ENCODE peak calls at places on chromosome X, in ten cellular contexts. T is lower lobe of right lung, O is AG04449, J is fibroblast of lung, Q is vagina, Y is hepatocyte, V is tibial nerve, N is tibial artery, F is astrocyte of the spinal cord, H is endodermal cell. B is an unnamed sample.
A peak's percentile ranks its signal among the peaks of the same experiment; 100 is the strongest.

GRCh38 chrX:143429021-143429570 is 88.2 kb downstream of the SPANXN3 start:
- DNase-seq in O (no peak), T (no peak), F (peak; percentile 9), Y (no peak), H (no peak), Q (no peak), N (no peak), V (no peak), J (no peak), B (no peak)

GRCh38 chrX:107450823-107451509 is 1.5 kb downstream of the FRMPD3 start:
- DNase-seq in J (no peak), O (no peak), F (no peak), T (no peak), N (no peak), Y (peak; percentile 40), V (no peak), Q (no peak), H (peak; percentile 94), B (no peak)

GRCh38 chrX:11499076-11500044 is 166.4 kb downstream of the ARHGAP6 start:
- DNase-seq in T (no peak), F (peak; percentile 78), Q (no peak), Y (peak; percentile 34), H (no peak), O (peak; percentile 36), V (no peak), J (peak; percentile 78), N (no peak), B (no peak)

GRCh38 chrX:117851025-117851424 is 265.6 kb downstream of the KLHL13 start:
- DNase-seq in T (no peak), Q (no peak), H (no peak), F (no peak), J (no peak), N (no peak), V (no peak), O (no peak), Y (no peak), B (no peak)

GRCh38 chrX:24694825-24695224 is 1.1 kb downstream of the POLA1 start:
- DNase-seq in T (no peak), O (no peak), V (no peak), Y (no peak), N (no peak), J (no peak), H (no peak), F (no peak), Q (no peak), B (no peak)

GRCh38 chrX:110066488-110067225 is 63.7 kb downstream of the TMEM164 start:
- DNase-seq in F (no peak), Y (no peak), J (no peak), V (no peak), Q (no peak), H (no peak), N (no peak), T (no peak), O (no peak), B (no peak)

GRCh38 chrX:136171420-136171819 is 24.1 kb downstream of the FHL1 start:
- DNase-seq in F (no peak), N (no peak), Q (no peak), V (no peak), H (no peak), T (no peak), O (no peak), J (no peak), Y (no peak), B (no peak)

GRCh38 chrX:113522814-113523213 is 682.2 kb upstream of the AMOT start:
- DNase-seq in H (no peak), T (no peak), V (no peak), J (no peak), F (no peak), O (no peak), Y (peak; percentile 22), N (no peak), Q (no peak), B (peak; percentile 33)

GRCh38 chrX:54641530-54641929 is 111.5 kb downstream of the GNL3L start:
- DNase-seq in Q (no peak), O (no peak), V (no peak), N (no peak), Y (no peak), F (no peak), T (no peak), J (no peak), H (peak; percentile 60), B (no peak)

GRCh38 chrX:49185062-49185394 is 1.1 kb downstream of the PRICKLE3 start:
- DNase-seq in H (no peak), T (no peak), Q (no peak), V (no peak), J (no peak), O (no peak), N (no peak), Y (no peak), F (no peak), B (no peak)

GRCh38 chrX:65928522-65928921 is 111.4 kb downstream of the VSIG4 start:
- DNase-seq in F (no peak), N (no peak), J (no peak), T (no peak), Y (no peak), H (no peak), Q (no peak), V (no peak), O (no peak), B (no peak)

GRCh38 chrX:65921363-65921762 is 118.5 kb downstream of the VSIG4 start:
- DNase-seq in V (no peak), O (no peak), J (no peak), F (no peak), N (no peak), Y (no peak), H (no peak), Q (no peak), T (no peak), B (no peak)

GRCh38 chrX:65924938-65925507 is 114.9 kb downstream of the VSIG4 start:
- DNase-seq in O (no peak), F (no peak), H (no peak), V (no peak), N (no peak), Q (no peak), T (no peak), Y (no peak), J (no peak), B (no peak)

GRCh38 chrX:65926095-65927019 is 113.5 kb downstream of the VSIG4 start:
- DNase-seq in F (no peak), H (no peak), J (no peak), V (no peak), Q (no peak), Y (no peak), N (no peak), O (no peak), T (no peak), B (no peak)

DNA sequence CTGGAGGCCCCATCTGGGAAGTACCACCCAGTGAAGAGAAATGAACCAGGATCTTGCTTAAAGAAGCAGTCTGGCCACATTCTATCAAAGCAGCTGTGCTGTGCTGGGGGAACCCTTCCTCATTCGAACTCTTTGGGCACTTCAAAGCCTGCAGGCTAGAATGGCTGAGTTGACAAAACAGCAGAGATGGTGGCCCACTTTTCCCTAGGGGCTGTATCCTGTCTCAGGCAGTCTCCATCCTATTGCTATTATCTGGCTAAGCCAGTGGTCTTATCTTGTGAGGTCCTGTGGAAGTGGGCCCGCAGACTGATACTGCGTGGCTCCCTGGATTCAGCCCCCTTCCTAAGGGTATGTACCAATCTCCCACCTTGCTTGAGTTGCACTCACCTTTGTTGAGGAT is 114.3 kb downstream of the VSIG4 start:
- DNase-seq in Y (no peak), J (no peak), O (no peak), T (no peak), V (no peak), Q (no peak), N (no peak), F (no peak), H (no peak), B (no peak)
- H3K4me3 ChIP-seq in Y (no peak overlapping the region), J (no peak overlapping the region), O (no peak overlapping the region), T (no peak overlapping the region), V (no peak overlapping the region), Q (no peak overlapping the region), N (no peak overlapping the region), F (no peak overlapping the region), H (no peak overlapping the region), B (no peak overlapping the region)

DNA sequence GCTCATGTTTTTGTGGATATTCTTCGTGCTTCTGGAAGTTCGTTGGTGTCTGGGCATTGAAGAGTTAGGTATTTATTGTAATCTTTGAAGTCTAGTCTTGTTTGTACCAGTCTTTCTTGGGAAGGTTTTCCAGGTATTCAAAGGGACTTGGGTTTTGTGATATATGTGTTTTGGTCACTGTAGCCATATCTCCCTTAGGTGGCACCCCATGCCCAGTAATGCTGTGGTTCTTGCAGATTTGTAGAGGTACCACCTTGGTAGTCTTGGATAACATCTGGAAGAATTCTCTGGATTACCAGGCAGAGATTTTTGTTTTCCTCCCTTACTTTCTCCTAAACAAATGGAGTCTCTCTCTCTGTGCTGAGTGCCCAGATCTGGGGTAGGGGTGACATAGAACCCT is 184.1 kb downstream of the TEX13C start:
- DNase-seq in V (no peak), Y (no peak), H (no peak), O (no peak), T (no peak), J (no peak), N (no peak), F (no peak), Q (no peak), B (no peak)
- TF ChIP-seq CTCF in V (no peak), Y (no peak), H (no peak), O (no peak), T (no peak), J (no peak), N (no peak), F (no peak), Q (no peak), B (no peak)

GRCh38 chrX:22135994-22136684 is 104.0 kb downstream of the PHEX start:
- DNase-seq in O (no peak), Y (peak; percentile 65), V (no peak), N (peak; percentile 60), J (peak; percentile 84), F (peak; percentile 78), Q (no peak), H (no peak), T (no peak), B (no peak)
- H3K4me3 ChIP-seq in O (no peak overlapping the region), Y (no peak overlapping the region), V (no peak overlapping the region), N (no peak overlapping the region), J (no peak overlapping the region), F (no peak overlapping the region), Q (no peak overlapping the region), H (no peak overlapping the region), T (no peak overlapping the region), B (no peak overlapping the region)

GRCh38 chrX:96684339-96685204 is at the start of gene DIAPH2:
- DNase-seq in T (peak; percentile 89), H (peak; percentile 95), N (peak; percentile 85), Y (peak; percentile 92), J (peak; percentile 83), O (peak; percentile 9), F (peak; percentile 76), V (peak; percentile 47), Q (no peak), B (peak; percentile 41)
- TF ChIP-seq CTCF in T (peak; percentile 18), H (peak; percentile 60), N (no peak), Y (no peak), J (no peak), O (no peak), F (no peak), V (peak; percentile 16), Q (no peak), B (no peak)

DNA sequence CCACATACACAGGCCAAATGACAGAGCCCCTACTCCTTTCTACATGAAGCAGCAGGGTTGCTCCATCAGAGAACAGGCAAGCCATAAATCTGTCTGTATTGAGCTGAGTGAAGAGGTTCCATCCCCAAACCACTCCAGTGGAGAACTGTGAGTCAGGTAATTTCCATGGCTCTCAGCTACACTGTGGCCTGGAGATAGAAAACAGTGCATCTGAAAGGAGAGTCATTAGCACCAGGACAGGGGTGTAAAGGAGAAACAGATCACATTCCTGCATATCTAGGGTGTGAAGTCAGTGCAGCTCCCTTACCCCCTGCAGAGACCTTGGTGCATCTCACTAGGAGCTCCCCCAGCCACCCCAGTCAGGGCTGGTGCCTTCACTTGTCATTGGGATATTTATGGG is 314.7 kb downstream of the CHIC1 start:
- DNase-seq in Q (no peak), Y (no peak), T (no peak), F (no peak), V (no peak), N (no peak), O (no peak), H (peak; percentile 89), J (no peak), B (no peak)
- H3K4me3 ChIP-seq in Q (no peak overlapping the region), Y (no peak overlapping the region), T (no peak overlapping the region), F (no peak overlapping the region), V (no peak overlapping the region), N (no peak overlapping the region), O (no peak overlapping the region), H (no peak overlapping the region), J (no peak overlapping the region), B (no peak overlapping the region)